ENCODE peak calls at places on chromosomes 3 and 15, in four cellular contexts. M, A, Y and N are unnamed samples.

GRCh38 chr3:39187372-39188155 is 4.8 kb downstream of the XIRP1 start:
- DNase-seq in M (no peak), Y (no peak), A (no peak), N (no peak)

GRCh38 chr15:96331141-96331941 is 841 bp downstream of the NR2F2 start:
- DNase-seq in Y (no peak), M (peak), A (peak), N (peak)

GRCh38 chr3:171021377-171021776 is 5.1 kb downstream of the SLC2A2 start:
- DNase-seq in A (no peak), M (no peak), Y (no peak), N (no peak)

GRCh38 chr3:131630117-131630516 is 127.3 kb upstream of the MRPL3 start:
- DNase-seq in M (no peak), A (peak), Y (no peak), N (no peak)

GRCh38 chr3:163056874-163057497 is 1560.4 kb downstream of the OTOL1 start:
- DNase-seq in A (peak), Y (no peak), M (no peak), N (peak)

GRCh38 chr3:176206809-176207208 is 990.5 kb downstream of the TBL1XR1 start:
- DNase-seq in A (no peak), Y (no peak), M (no peak), N (no peak)

GRCh38 chr3:53478921-53479664 is 15.3 kb upstream of the CACNA1D start:
- DNase-seq in M (no peak), Y (no peak), A (no peak), N (no peak)

GRCh38 chr3:187066228-187066995 is 72.9 kb downstream of the RPL39L start:
- DNase-seq in Y (no peak), M (no peak), A (peak), N (peak)

GRCh38 chr15:40762919-40763800 is 708 bp upstream of the GCHFR start:
- DNase-seq in Y (no peak), A (peak), M (peak), N (peak)

GRCh38 chr15:40301467-40302179 is 6.1 kb downstream of the PLCB2 start:
- DNase-seq in Y (no peak), A (no peak), M (no peak), N (no peak)

GRCh38 chr3:3665961-3666640 is 133.1 kb upstream of the LRRN1 start:
- DNase-seq in M (peak), A (no peak), Y (no peak), N (no peak)

GRCh38 chr3:160210799-160211221 is 14.4 kb upstream of the C3orf80 start:
- DNase-seq in M (no peak), A (peak), Y (peak), N (peak)

GRCh38 chr3:122299872-122300460 is 25.1 kb upstream of the CSTA start:
- DNase-seq in M (no peak), Y (no peak), A (peak), N (peak)

GRCh38 chr3:29554584-29554983 is 273.7 kb downstream of the RBMS3 start:
- DNase-seq in A (no peak), M (no peak), Y (no peak), N (no peak)

GRCh38 chr3:18425641-18426403 is 683 bp upstream of the SATB1 start:
- DNase-seq in M (peak), Y (no peak), A (peak), N (no peak)

GRCh38 chr3:145017959-145018358 is 1046.3 kb downstream of the DIPK2A start:
- DNase-seq in A (peak), Y (peak), M (no peak), N (peak)

GRCh38 chr3:190697901-190698300 is 164.6 kb downstream of the GMNC start:
- DNase-seq in M (no peak), Y (peak), A (peak), N (peak)

GRCh38 chr15:40452296-40453090 is 11.7 kb downstream of the BAHD1 start:
- DNase-seq in M (no peak), Y (no peak), A (no peak), N (no peak)

GRCh38 chr3:29338377-29338776 is 57.5 kb downstream of the RBMS3 start:
- DNase-seq in M (no peak), Y (no peak), A (no peak), N (peak)

GRCh38 chr3:183698318-183698731 is 728 bp downstream of the YEATS2 start:
- DNase-seq in A (peak), M (peak), Y (no peak), N (no peak)

GRCh38 chr3:100910986-100911385 is 82.2 kb downstream of the ABI3BP start:
- DNase-seq in M (no peak), A (no peak), Y (no peak), N (no peak)

GRCh38 chr15:72758195-72758594 is 25.4 kb downstream of the ADPGK start:
- DNase-seq in A (peak), M (no peak), Y (peak), N (peak)

GRCh38 chr15:51499379-51499976 is 123.1 kb downstream of the DMXL2 start:
- DNase-seq in A (peak), Y (no peak), M (no peak), N (peak)

GRCh38 chr3:158102660-158103085 is 3.5 kb downstream of the SHOX2 start:
- DNase-seq in Y (no peak), M (no peak), A (no peak), N (peak)

GRCh38 chr3:7682822-7683229 is 818.8 kb upstream of the LMCD1 start:
- DNase-seq in Y (peak), M (peak), A (peak), N (peak)

GRCh38 chr3:112092439-112093179 is 6.4 kb downstream of the C3orf52 start:
- DNase-seq in Y (no peak), A (peak), M (no peak), N (no peak)

GRCh38 chr3:11835028-11835639 is 11.6 kb downstream of the TAMM41 start:
- DNase-seq in A (peak), Y (no peak), M (no peak), N (peak)

GRCh38 chr3:152196782-152197181 is 71.9 kb upstream of the MBNL1 start:
- DNase-seq in Y (no peak), M (no peak), A (no peak), N (no peak)

GRCh38 chr15:80906159-80906775 is 83.4 kb downstream of the MESD start:
- DNase-seq in Y (peak), M (peak), A (no peak), N (peak)

GRCh38 chr15:87955284-87955909 is 301.1 kb downstream of the NTRK3 start:
- DNase-seq in Y (no peak), M (no peak), A (no peak), N (no peak)

GRCh38 chr15:75025548-75026260 is 2.3 kb downstream of the PPCDC start:
- DNase-seq in Y (no peak), M (no peak), A (no peak), N (no peak)

GRCh38 chr15:75025102-75025501 is 1.7 kb downstream of the PPCDC start:
- DNase-seq in Y (no peak), A (no peak), M (no peak), N (no peak)

GRCh38 chr15:75022808-75023193 is 589 bp upstream of the PPCDC start:
- DNase-seq in Y (no peak), M (no peak), A (no peak), N (no peak)

GRCh38 chr15:75024102-75024636 is 779 bp downstream of the PPCDC start:
- DNase-seq in Y (no peak), M (no peak), A (peak), N (peak)

GRCh38 chr15:75023194-75024101 is at the start of gene PPCDC:
- DNase-seq in M (peak), Y (peak), A (peak), N (peak)
- H3K4me3 ChIP-seq in M (peak), Y (peak), A (peak), N (peak)

DNA sequence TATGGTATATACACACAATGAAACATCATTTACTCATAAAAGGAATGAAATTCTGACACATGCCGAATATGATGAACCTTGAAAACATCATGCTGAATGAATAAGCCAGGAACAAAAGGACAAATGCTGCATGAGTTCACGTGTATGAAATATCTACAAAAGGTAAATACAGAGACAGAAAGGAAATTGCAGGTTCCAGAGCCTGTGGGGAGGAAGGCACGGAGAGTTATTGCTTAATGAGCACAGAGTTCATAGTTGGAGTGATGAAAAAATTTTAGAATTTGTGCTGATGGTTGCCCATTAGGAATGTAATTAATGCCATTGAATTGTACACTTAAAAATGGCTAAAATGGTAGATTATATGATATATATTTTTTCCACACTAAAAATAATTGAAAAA is 49.5 kb downstream of the OCA2 start:
- DNase-seq in M (no peak), Y (no peak), A (no peak), N (no peak)
- TF ChIP-seq CTCF in M (no peak), Y (no peak), A (no peak), N (no peak)

GRCh38 chr3:31466016-31466415 is 66.7 kb upstream of the STT3B start:
- DNase-seq in M (no peak), A (peak), Y (no peak), N (no peak)
- H3K4me3 ChIP-seq in M (no peak), A (no peak), Y (no peak), N (no peak)

DNA sequence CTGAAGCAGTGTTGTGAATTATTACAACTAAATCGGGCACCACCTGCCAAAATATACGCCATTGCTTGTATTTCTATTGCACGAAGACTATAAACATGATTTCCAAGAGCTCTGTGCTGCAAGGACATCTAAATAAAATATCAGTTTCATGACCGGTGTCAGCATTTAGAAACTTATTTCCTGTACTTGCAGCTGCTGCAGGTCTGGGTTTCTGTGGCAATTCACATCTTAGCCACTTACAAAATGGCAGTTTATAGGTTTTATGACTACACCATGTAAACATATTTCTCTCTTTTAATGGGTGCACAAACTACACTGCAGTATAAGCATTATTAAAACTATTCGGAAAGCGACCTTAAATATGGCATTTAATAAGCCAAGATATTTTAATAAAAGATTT is 359.4 kb downstream of the VPS13C start:
- DNase-seq in A (no peak), Y (no peak), M (no peak), N (no peak)
- TF ChIP-seq CTCF in A (no peak), Y (no peak), M (no peak), N (no peak)

DNA sequence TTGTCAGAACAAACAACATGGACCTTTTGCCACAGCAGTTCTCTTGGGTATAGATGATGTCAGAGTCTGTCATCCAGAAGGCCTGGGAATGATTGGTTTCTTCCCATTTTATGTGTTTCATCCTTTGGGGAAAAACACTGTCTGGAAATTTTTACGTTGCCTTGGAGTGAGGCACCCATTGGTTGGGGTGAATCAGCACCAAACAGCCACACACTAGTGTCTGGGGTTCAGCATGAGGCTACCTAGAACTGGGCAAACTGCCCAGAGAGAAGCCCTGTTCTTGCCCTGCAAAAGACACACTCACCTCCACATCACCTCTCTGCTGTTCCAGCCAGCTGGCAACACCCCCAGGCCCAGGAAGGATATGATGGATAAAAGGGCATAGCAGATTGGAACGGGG is 123.0 kb downstream of the FAM43A start:
- DNase-seq in A (peak), M (no peak), Y (peak), N (peak)
- H3K4me3 ChIP-seq in A (no peak), M (no peak), Y (no peak), N (no peak)

GRCh38 chr15:31135523-31135922 is 34.0 kb upstream of the TRPM1 start:
- DNase-seq in M (no peak), A (no peak), Y (no peak), N (no peak)

GRCh38 chr15:31136612-31137328 is 35.2 kb upstream of the TRPM1 start:
- DNase-seq in Y (no peak), M (no peak), A (no peak), N (no peak)

GRCh38 chr15:31133890-31134289 is 32.4 kb upstream of the TRPM1 start:
- DNase-seq in A (no peak), M (no peak), Y (no peak), N (no peak)

GRCh38 chr15:31131853-31132375 is 30.4 kb upstream of the TRPM1 start:
- DNase-seq in M (no peak), Y (no peak), A (no peak), N (no peak)

DNA sequence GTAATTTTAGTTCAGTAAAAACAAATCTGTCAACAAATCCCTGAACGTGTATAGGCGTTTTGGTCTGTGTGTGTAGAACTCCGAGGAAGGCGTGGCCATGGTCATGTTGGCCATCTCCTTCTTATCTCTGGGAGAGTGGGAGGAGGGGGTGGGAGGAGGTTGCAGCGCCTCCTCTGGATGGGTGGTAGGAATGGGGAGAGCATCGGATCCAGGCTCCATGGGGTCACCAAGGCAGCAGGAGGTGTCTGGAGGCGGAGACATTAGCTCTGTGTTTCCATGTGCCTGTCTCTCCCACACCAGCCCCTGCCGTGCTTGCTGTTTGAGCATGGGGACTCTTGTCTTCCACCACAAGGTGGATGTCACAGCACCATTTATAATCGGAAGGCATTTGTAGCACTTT is 34.5 kb upstream of the TRPM1 start:
- DNase-seq in Y (no peak), M (no peak), A (no peak), N (no peak)
- TF ChIP-seq CTCF in Y (peak), M (no peak), A (no peak), N (no peak)

GRCh38 chr15:90540768-90541167 is 11.0 kb downstream of the CRTC3 start:
- DNase-seq in Y (no peak), M (no peak), A (no peak), N (no peak)

GRCh38 chr15:90545095-90545494 is 15.4 kb downstream of the CRTC3 start:
- DNase-seq in Y (no peak), M (no peak), A (no peak), N (no peak)

GRCh38 chr15:90535254-90535653 is 5.5 kb downstream of the CRTC3 start:
- DNase-seq in M (no peak), A (no peak), Y (no peak), N (no peak)

GRCh38 chr15:90539789-90540188 is 10.1 kb downstream of the CRTC3 start:
- DNase-seq in Y (no peak), M (no peak), A (no peak), N (no peak)
- H3K4me3 ChIP-seq in Y (no peak), M (no peak), A (no peak), N (no peak)

GRCh38 chr15:88975891-88976290 is 62.7 kb upstream of the MFGE8 start:
- DNase-seq in M (no peak), A (peak), Y (no peak), N (peak)
- TF ChIP-seq CTCF in M (no peak), A (no peak), Y (no peak), N (no peak)

GRCh38 chr3:114867359-114867758 is 279.7 kb downstream of the ZBTB20 start:
- DNase-seq in M (no peak), A (no peak), Y (no peak), N (no peak)
- H3K4me3 ChIP-seq in M (no peak), A (no peak), Y (no peak), N (no peak)